ENCODE peak calls at places on chromosomes 2 and 18, in seven cellular contexts. One of them, this sample, is unnamed.

GRCh38 chr2:165239230-165239629 is at the start of gene SCN2A:
- DNase-seq in stomach: no peak
- DNase-seq in right atrium auricular region: no peak
- DNase-seq in tibial artery: no peak
- DNase-seq in psoas muscle: no peak
- DNase-seq in GM23338: peak
- DNase-seq in A549: peak
- DNase-seq in this sample: no peak

GRCh38 chr2:167294031-167294774 is 405.9 kb downstream of the XIRP2 start:
- DNase-seq in stomach: no peak
- DNase-seq in right atrium auricular region: no peak
- DNase-seq in tibial artery: no peak
- DNase-seq in psoas muscle: peak
- DNase-seq in GM23338: peak
- DNase-seq in A549: peak
- DNase-seq in this sample: no peak

GRCh38 chr2:36478332-36478738 is 119.6 kb downstream of the FEZ2 start:
- DNase-seq in stomach: no peak
- DNase-seq in right atrium auricular region: no peak
- DNase-seq in tibial artery: no peak
- DNase-seq in psoas muscle: no peak
- DNase-seq in GM23338: no peak
- DNase-seq in A549: peak
- DNase-seq in this sample: no peak

GRCh38 chr2:45119038-45119437 is 109.8 kb upstream of the SIX2 start:
- DNase-seq in stomach: no peak
- DNase-seq in right atrium auricular region: peak
- DNase-seq in tibial artery: no peak
- DNase-seq in psoas muscle: no peak
- DNase-seq in GM23338: no peak
- DNase-seq in A549: peak
- DNase-seq in this sample: no peak

GRCh38 chr18:3177902-3178687 is 41.7 kb downstream of the MYOM1 start:
- DNase-seq in stomach: peak
- DNase-seq in right atrium auricular region: peak
- DNase-seq in tibial artery: peak
- DNase-seq in psoas muscle: peak
- DNase-seq in GM23338: no peak
- DNase-seq in A549: no peak
- DNase-seq in this sample: peak

GRCh38 chr2:108933691-108934117 is 55.3 kb downstream of the EDAR start:
- DNase-seq in stomach: no peak
- DNase-seq in right atrium auricular region: no peak
- DNase-seq in tibial artery: no peak
- DNase-seq in psoas muscle: no peak
- DNase-seq in GM23338: no peak
- DNase-seq in A549: no peak
- DNase-seq in this sample: no peak

GRCh38 chr18:8951491-8951890 is 151.0 kb upstream of the NDUFV2 start:
- DNase-seq in stomach: no peak
- DNase-seq in right atrium auricular region: no peak
- DNase-seq in tibial artery: no peak
- DNase-seq in psoas muscle: no peak
- DNase-seq in GM23338: no peak
- DNase-seq in A549: no peak
- DNase-seq in this sample: no peak

GRCh38 chr18:74389161-74389927 is 67.8 kb downstream of the DIPK1C start:
- DNase-seq in stomach: no peak
- DNase-seq in right atrium auricular region: no peak
- DNase-seq in tibial artery: no peak
- DNase-seq in psoas muscle: no peak
- DNase-seq in GM23338: no peak
- DNase-seq in A549: no peak
- DNase-seq in this sample: no peak

GRCh38 chr2:43276962-43277383 is 50.6 kb upstream of the ZFP36L2 start:
- DNase-seq in stomach: peak
- DNase-seq in right atrium auricular region: no peak
- DNase-seq in tibial artery: peak
- DNase-seq in psoas muscle: no peak
- DNase-seq in GM23338: no peak
- DNase-seq in A549: no peak
- DNase-seq in this sample: peak

GRCh38 chr2:83370419-83370762 is 1088.7 kb downstream of the SUCLG1 start:
- DNase-seq in stomach: no peak
- DNase-seq in right atrium auricular region: no peak
- DNase-seq in tibial artery: no peak
- DNase-seq in psoas muscle: no peak
- DNase-seq in GM23338: no peak
- DNase-seq in A549: no peak
- DNase-seq in this sample: no peak

GRCh38 chr2:101149241-101150192 is 1.7 kb downstream of the TBC1D8 start:
- DNase-seq in stomach: peak
- DNase-seq in right atrium auricular region: no peak
- DNase-seq in tibial artery: no peak
- DNase-seq in psoas muscle: peak
- DNase-seq in GM23338: peak
- DNase-seq in A549: peak
- DNase-seq in this sample: no peak

GRCh38 chr2:174602741-174603140 is 5.1 kb upstream of the WIPF1 start:
- DNase-seq in stomach: no peak
- DNase-seq in right atrium auricular region: no peak
- DNase-seq in tibial artery: no peak
- DNase-seq in psoas muscle: no peak
- DNase-seq in GM23338: no peak
- DNase-seq in A549: no peak
- DNase-seq in this sample: no peak

GRCh38 chr2:175097297-175097696 is 70.7 kb downstream of the ATF2 start:
- DNase-seq in stomach: no peak
- DNase-seq in right atrium auricular region: no peak
- DNase-seq in tibial artery: no peak
- DNase-seq in psoas muscle: no peak
- DNase-seq in GM23338: no peak
- DNase-seq in A549: no peak
- DNase-seq in this sample: no peak

GRCh38 chr18:42442661-42443060 is 487.6 kb downstream of the PIK3C3 start:
- DNase-seq in stomach: no peak
- DNase-seq in right atrium auricular region: no peak
- DNase-seq in tibial artery: no peak
- DNase-seq in psoas muscle: no peak
- DNase-seq in GM23338: no peak
- DNase-seq in A549: no peak
- DNase-seq in this sample: no peak

GRCh38 chr2:237700583-237701032 is 73.2 kb downstream of the LRRFIP1 start:
- DNase-seq in stomach: no peak
- DNase-seq in right atrium auricular region: peak
- DNase-seq in tibial artery: peak
- DNase-seq in psoas muscle: peak
- DNase-seq in GM23338: peak
- DNase-seq in A549: no peak
- DNase-seq in this sample: no peak

GRCh38 chr18:67652296-67652695 is 135.8 kb upstream of the DSEL start:
- DNase-seq in stomach: no peak
- DNase-seq in right atrium auricular region: no peak
- DNase-seq in tibial artery: no peak
- DNase-seq in psoas muscle: no peak
- DNase-seq in GM23338: no peak
- DNase-seq in A549: no peak
- DNase-seq in this sample: no peak

GRCh38 chr18:21997207-21998143 is 171.9 kb upstream of the GATA6 start:
- DNase-seq in stomach: no peak
- DNase-seq in right atrium auricular region: no peak
- DNase-seq in tibial artery: no peak
- DNase-seq in psoas muscle: no peak
- DNase-seq in GM23338: peak
- DNase-seq in A549: peak
- DNase-seq in this sample: no peak

GRCh38 chr2:230900336-230900995 is 24.6 kb downstream of the GPR55 start:
- DNase-seq in stomach: peak
- DNase-seq in right atrium auricular region: no peak
- DNase-seq in tibial artery: no peak
- DNase-seq in psoas muscle: no peak
- DNase-seq in GM23338: no peak
- DNase-seq in A549: no peak
- DNase-seq in this sample: no peak

GRCh38 chr2:52127527-52127926 is 1095.6 kb upstream of the NRXN1 start:
- DNase-seq in stomach: no peak
- DNase-seq in right atrium auricular region: no peak
- DNase-seq in tibial artery: no peak
- DNase-seq in psoas muscle: no peak
- DNase-seq in GM23338: no peak
- DNase-seq in A549: no peak
- DNase-seq in this sample: no peak

GRCh38 chr2:25331686-25332365 is 9.9 kb downstream of the DNMT3A start:
- DNase-seq in stomach: no peak
- DNase-seq in right atrium auricular region: no peak
- DNase-seq in tibial artery: no peak
- DNase-seq in psoas muscle: no peak
- DNase-seq in GM23338: no peak
- DNase-seq in A549: no peak
- DNase-seq in this sample: no peak

GRCh38 chr2:225495706-225496105 is 96.2 kb downstream of the NYAP2 start:
- DNase-seq in stomach: no peak
- DNase-seq in right atrium auricular region: no peak
- DNase-seq in tibial artery: no peak
- DNase-seq in psoas muscle: no peak
- DNase-seq in GM23338: no peak
- DNase-seq in A549: no peak
- DNase-seq in this sample: no peak

GRCh38 chr2:120995656-120996190 is 260.1 kb downstream of the GLI2 start:
- DNase-seq in stomach: no peak
- DNase-seq in right atrium auricular region: peak
- DNase-seq in tibial artery: peak
- DNase-seq in psoas muscle: no peak
- DNase-seq in GM23338: no peak
- DNase-seq in A549: no peak
- DNase-seq in this sample: no peak

GRCh38 chr2:110747522-110748488 is 15.4 kb downstream of the ACOXL start:
- DNase-seq in stomach: no peak
- DNase-seq in right atrium auricular region: no peak
- DNase-seq in tibial artery: no peak
- DNase-seq in psoas muscle: no peak
- DNase-seq in GM23338: no peak
- DNase-seq in A549: no peak
- DNase-seq in this sample: no peak
- H3K4me3 ChIP-seq in stomach: no peak
- H3K4me3 ChIP-seq in right atrium auricular region: no peak
- H3K4me3 ChIP-seq in tibial artery: no peak
- H3K4me3 ChIP-seq in psoas muscle: no peak
- H3K4me3 ChIP-seq in GM23338: no peak
- H3K4me3 ChIP-seq in A549: no peak
- H3K4me3 ChIP-seq in this sample: no peak

DNA sequence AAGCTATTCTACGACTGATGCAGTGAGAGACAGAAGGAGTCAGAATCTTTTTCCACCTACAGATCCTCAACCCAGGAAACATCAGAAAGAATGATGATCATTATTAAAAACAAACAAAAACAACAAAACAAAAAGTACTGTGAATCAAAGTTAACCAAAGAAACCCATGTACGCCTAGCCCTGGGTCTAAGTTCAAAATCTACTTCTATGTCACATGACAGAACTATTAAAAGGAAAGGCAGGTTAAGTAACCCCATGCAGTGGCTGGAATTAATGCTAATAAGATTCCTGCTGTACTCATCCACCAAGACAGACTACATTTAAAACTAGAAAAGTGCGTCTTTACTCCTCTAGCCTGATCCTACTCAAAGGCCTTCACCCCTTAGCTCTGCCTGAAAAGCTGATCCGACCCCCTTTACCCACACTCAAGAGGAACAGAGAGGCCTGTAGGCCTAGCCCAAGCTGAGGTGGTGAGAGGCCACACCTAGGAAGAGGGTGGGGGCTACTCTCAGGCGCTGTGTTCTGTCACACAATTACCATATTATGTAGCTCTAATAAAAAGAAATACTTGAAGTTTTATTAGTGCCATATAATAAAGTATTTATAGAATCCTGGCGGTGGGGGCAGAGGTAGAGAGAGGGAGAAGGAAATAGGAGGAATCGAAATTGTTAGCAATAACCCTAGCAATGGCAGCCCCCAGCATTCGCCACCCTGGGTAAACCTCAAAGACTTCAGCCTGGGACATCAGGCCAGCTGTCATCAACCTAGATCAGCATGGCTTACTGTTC is 37.1 kb downstream of the NHEJ1 start:
- DNase-seq in stomach: no peak
- DNase-seq in right atrium auricular region: no peak
- DNase-seq in tibial artery: no peak
- DNase-seq in psoas muscle: no peak
- DNase-seq in GM23338: no peak
- DNase-seq in A549: no peak
- DNase-seq in this sample: no peak
- H3K27ac ChIP-seq in stomach: peak
- H3K27ac ChIP-seq in right atrium auricular region: no peak
- H3K27ac ChIP-seq in tibial artery: no peak
- H3K27ac ChIP-seq in psoas muscle: no peak
- H3K27ac ChIP-seq in GM23338: no peak
- H3K27ac ChIP-seq in A549: no peak
- H3K27ac ChIP-seq in this sample: peak

DNA sequence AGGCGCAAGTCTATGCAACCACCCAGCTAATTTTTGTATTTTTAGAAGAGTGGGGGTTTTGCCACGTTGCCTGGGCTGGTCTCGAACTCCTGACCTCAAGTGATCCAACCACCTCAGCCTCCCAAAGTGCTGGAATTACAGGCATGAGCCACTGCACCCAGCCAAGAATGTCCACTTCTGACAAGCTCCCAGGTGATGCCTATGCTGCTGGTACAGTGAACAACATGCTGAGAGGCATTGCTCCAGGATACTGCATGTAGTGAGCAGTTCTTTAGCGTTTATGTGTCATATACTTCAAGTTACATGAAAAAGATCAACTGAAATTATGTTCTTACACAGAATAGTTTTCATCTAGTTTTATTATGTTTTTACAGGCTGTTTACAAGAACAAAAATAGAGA is 17.2 kb upstream of the ELAC1 start:
- DNase-seq in stomach: no peak
- DNase-seq in right atrium auricular region: no peak
- DNase-seq in tibial artery: no peak
- DNase-seq in psoas muscle: no peak
- DNase-seq in GM23338: no peak
- DNase-seq in A549: no peak
- DNase-seq in this sample: no peak
- TF ChIP-seq CTCF in stomach: no peak
- TF ChIP-seq CTCF in right atrium auricular region: no peak
- TF ChIP-seq CTCF in tibial artery: no peak
- TF ChIP-seq CTCF in psoas muscle: no peak
- TF ChIP-seq CTCF in GM23338: no peak
- TF ChIP-seq CTCF in A549: no peak
- TF ChIP-seq CTCF in this sample: no peak

DNA sequence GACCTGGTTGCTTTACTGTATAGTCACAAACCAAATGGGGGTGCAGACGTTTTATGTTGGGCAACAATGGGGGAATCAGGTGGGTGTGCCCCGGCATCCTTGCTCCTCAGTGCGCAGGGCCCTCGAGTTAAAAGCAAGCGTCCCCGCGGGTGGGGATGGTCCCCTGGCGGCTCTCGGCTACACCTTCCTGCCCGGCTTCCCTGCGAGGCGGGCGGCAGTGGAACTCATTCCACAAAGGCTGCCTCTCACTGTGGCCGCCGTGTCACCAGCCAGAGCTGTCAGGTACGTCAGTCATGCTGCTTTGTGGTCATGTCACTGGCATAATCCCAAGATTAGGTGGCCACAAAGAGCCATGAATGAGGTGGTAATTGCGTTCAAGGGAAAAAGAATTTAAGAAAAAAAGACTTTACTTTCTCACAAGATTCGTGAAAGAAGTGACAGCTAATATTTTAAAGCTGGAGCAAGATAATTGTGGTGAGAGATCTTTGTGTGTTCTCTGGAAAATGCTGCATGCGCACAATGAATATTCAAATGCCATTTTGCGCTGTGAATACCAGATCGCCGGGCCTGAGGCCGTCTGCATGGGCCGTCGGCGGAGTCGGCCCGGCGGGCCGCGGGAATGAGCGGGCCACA is 82.4 kb upstream of the LDLRAD4 start:
- DNase-seq in stomach: no peak
- DNase-seq in right atrium auricular region: no peak
- DNase-seq in tibial artery: no peak
- DNase-seq in psoas muscle: no peak
- DNase-seq in GM23338: no peak
- DNase-seq in A549: no peak
- DNase-seq in this sample: no peak
- H3K4me3 ChIP-seq in stomach: peak
- H3K4me3 ChIP-seq in right atrium auricular region: peak
- H3K4me3 ChIP-seq in tibial artery: peak
- H3K4me3 ChIP-seq in psoas muscle: peak
- H3K4me3 ChIP-seq in GM23338: peak
- H3K4me3 ChIP-seq in A549: no peak
- H3K4me3 ChIP-seq in this sample: peak